ENCODE peak calls at places on chromosomes 16 and 17, in six cellular contexts. O is trophoblast cell, G is neuronal stem cell, W is IMR-90, B is mesenchymal stem cell, R is H1. E is an unnamed sample.

GRCh38 chr16:83023011-83023410 is 396.2 kb downstream of the CDH13 start:
- DNase-seq in G (no peak), O (no peak), R (no peak), W (no peak), B (no peak), E (no peak)

GRCh38 chr16:67673712-67674580 is 7.3 kb downstream of the C16orf86 start:
- DNase-seq in R (no peak), G (no peak), W (no peak), B (no peak), O (no peak), E (no peak)

GRCh38 chr16:81786321-81786720 is 7.2 kb downstream of the PLCG2 start:
- DNase-seq in G (no peak), W (peak; percentile 6), B (no peak), R (no peak), O (peak; percentile 63), E (no peak)

GRCh38 chr17:73838815-73839214 is 194.6 kb upstream of the SDK2 start:
- DNase-seq in G (no peak), R (no peak), O (no peak), B (no peak), W (no peak), E (no peak)

GRCh38 chr16:53673189-53673588 is 30.5 kb downstream of the RPGRIP1L start:
- DNase-seq in B (no peak), R (no peak), W (no peak), G (no peak), O (no peak), E (no peak)

GRCh38 chr17:65434251-65434650 is 127.2 kb downstream of the AXIN2 start:
- DNase-seq in O (no peak), B (no peak), R (no peak), G (no peak), W (no peak), E (no peak)

GRCh38 chr17:49514374-49514738 is 19.3 kb downstream of the NGFR start:
- DNase-seq in R (peak; percentile 72), W (no peak), B (peak; percentile 60), O (no peak), G (no peak), E (peak; percentile 90)

GRCh38 chr17:78317817-78318400 is 42.0 kb downstream of the SOCS3 start:
- DNase-seq in O (no peak), B (no peak), G (no peak), W (no peak), R (no peak), E (no peak)

GRCh38 chr16:497258-497657 is 30.3 kb upstream of the CAPN15 start:
- DNase-seq in O (no peak), R (no peak), B (no peak), G (no peak), W (no peak), E (no peak)

GRCh38 chr17:79607941-79608728 is 2.7 kb downstream of the RBFOX3 start:
- DNase-seq in B (peak; percentile 15), O (peak; percentile 64), W (no peak), R (peak; percentile 83), G (peak; percentile 64), E (peak; percentile 91)

GRCh38 chr16:450385-450784 is 24.9 kb downstream of the RAB11FIP3 start:
- DNase-seq in W (no peak), G (no peak), O (no peak), R (no peak), B (no peak), E (no peak)

GRCh38 chr16:1923299-1924034 is 5.3 kb upstream of the HS3ST6 start:
- DNase-seq in G (no peak), R (peak; percentile 86), W (no peak), O (peak; percentile 19), B (peak; percentile 62), E (peak; percentile 91)

GRCh38 chr16:85274501-85274900 is 162.2 kb upstream of the CIBAR2 start:
- DNase-seq in R (no peak), B (no peak), W (no peak), G (no peak), O (no peak), E (no peak)

GRCh38 chr16:85568519-85568918 is 44.6 kb upstream of the GSE1 start:
- DNase-seq in B (no peak), R (no peak), W (no peak), O (peak; percentile 72), G (no peak), E (no peak)

GRCh38 chr16:31484491-31485171 is 1.7 kb downstream of the SLC5A2 start:
- DNase-seq in R (no peak), W (no peak), O (no peak), B (no peak), G (no peak), E (peak; percentile 77)

GRCh38 chr16:87445486-87445885 is 47.3 kb downstream of the ZCCHC14 start:
- DNase-seq in O (no peak), B (peak; percentile 57), W (peak; percentile 63), R (no peak), G (no peak), E (no peak)

GRCh38 chr17:1188812-1189211 is 9.0 kb upstream of the ABR start:
- DNase-seq in O (peak; percentile 50), W (peak; percentile 27), G (no peak), B (no peak), R (no peak), E (no peak)

GRCh38 chr17:63550816-63551639 is 751 bp downstream of the DCAF7 start:
- DNase-seq in G (peak; percentile 48), R (peak; percentile 51), B (peak; percentile 76), W (peak; percentile 29), O (peak; percentile 53), E (peak; percentile 69)

GRCh38 chr16:82047787-82048186 is 12.7 kb downstream of the HSD17B2 start:
- DNase-seq in B (no peak), G (no peak), O (no peak), W (no peak), R (no peak), E (no peak)

GRCh38 chr16:56257260-56257659 is 66.0 kb downstream of the GNAO1 start:
- DNase-seq in O (no peak), W (peak; percentile 9), B (no peak), G (no peak), R (no peak), E (no peak)

GRCh38 chr16:89338863-89339262 is 121.4 kb downstream of the ZNF778 start:
- DNase-seq in B (no peak), O (no peak), R (no peak), G (no peak), W (no peak), E (no peak)
- H3K4me2 ChIP-seq in B (no peak overlapping the region), O (no peak overlapping the region), R (no peak overlapping the region), G (no peak overlapping the region), W (no peak overlapping the region), E (no peak overlapping the region)

GRCh38 chr17:76575570-76575969 is 10.1 kb downstream of the ST6GALNAC2 start:
- DNase-seq in B (no peak), G (no peak), W (no peak), R (no peak), O (no peak), E (no peak)

GRCh38 chr17:76578376-76578775 is 7.3 kb downstream of the ST6GALNAC2 start:
- DNase-seq in O (no peak), R (no peak), W (peak; percentile 44), B (no peak), G (no peak), E (no peak)

GRCh38 chr17:76576189-76576588 is 9.5 kb downstream of the ST6GALNAC2 start:
- DNase-seq in R (no peak), W (no peak), O (peak; percentile 40), G (no peak), B (no peak), E (no peak)

GRCh38 chr17:76579281-76579680 is 6.4 kb downstream of the ST6GALNAC2 start:
- DNase-seq in B (no peak), R (no peak), W (no peak), G (no peak), O (no peak), E (no peak)

GRCh38 chr17:76577876-76578275 is 7.8 kb downstream of the ST6GALNAC2 start:
- DNase-seq in W (no peak), B (no peak), R (no peak), G (no peak), O (no peak), E (no peak)
- H3K14ac ChIP-seq in W (no peak overlapping the region), B (no peak overlapping the region), R (no peak overlapping the region), G (no peak overlapping the region), O (no peak overlapping the region), E (no peak overlapping the region)

GRCh38 chr16:11328172-11329079 is 16.8 kb upstream of the RMI2 start:
- DNase-seq in O (peak; percentile 95), G (peak; percentile 62), B (peak; percentile 98), R (peak; percentile 78), W (peak; percentile 97), E (peak; percentile 97)
- H4K8ac ChIP-seq in O (peak overlapping the region; percentile 75), G (no peak overlapping the region), B (peak overlapping the region; percentile 89), R (peak overlapping the region; percentile 72), W (peak overlapping the region; percentile 38), E (no peak overlapping the region)

GRCh38 chr16:64397945-64398508 is 723.8 kb downstream of the CDH11 start:
- DNase-seq in O (no peak), W (peak; percentile 41), B (no peak), R (no peak), G (no peak), E (no peak)
- H3K4me2 ChIP-seq in O (no peak overlapping the region), W (no peak overlapping the region), B (no peak overlapping the region), R (no peak overlapping the region), G (no peak overlapping the region), E (no peak overlapping the region)

DNA sequence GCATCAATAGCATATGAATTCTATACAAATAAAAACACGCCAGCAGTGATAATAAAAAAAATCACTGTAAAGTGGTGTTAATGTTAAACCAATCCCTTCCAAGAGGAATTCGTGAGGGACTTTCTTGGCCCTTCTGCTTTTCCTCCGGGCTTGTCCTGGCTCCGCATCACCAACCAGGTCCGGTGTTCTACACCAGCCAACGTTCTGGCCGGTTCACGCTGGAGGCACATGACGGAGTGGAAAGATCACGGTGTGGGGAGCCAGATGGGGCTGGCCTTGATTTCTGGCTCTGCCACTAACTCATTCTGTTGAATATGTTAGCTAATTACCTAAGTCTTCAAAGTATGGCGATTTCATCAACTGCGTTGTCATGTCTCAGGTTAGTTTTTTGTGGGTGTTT is 1.4 kb upstream of the KRTAP29-1 start:
- DNase-seq in O (no peak), R (no peak), W (no peak), B (no peak), G (no peak), E (no peak)
- H3K14ac ChIP-seq in O (no peak overlapping the region), R (no peak overlapping the region), W (no peak overlapping the region), B (no peak overlapping the region), G (no peak overlapping the region), E (no peak overlapping the region)

GRCh38 chr17:21215935-21216334 is 2.0 kb upstream of the TMEM11 start:
- DNase-seq in R (no peak), B (peak; percentile 34), W (no peak), O (peak; percentile 67), G (no peak), E (no peak)

GRCh38 chr17:21213005-21213404 is 956 bp downstream of the TMEM11 start:
- DNase-seq in W (no peak), B (no peak), G (no peak), O (no peak), R (no peak), E (no peak)

GRCh38 chr17:21214777-21215541 is 998 bp upstream of the TMEM11 start:
- DNase-seq in G (peak; percentile 20), W (no peak), B (peak; percentile 50), O (peak; percentile 36), R (peak; percentile 63), E (peak; percentile 69)

GRCh38 chr17:21213491-21214014 is 408 bp downstream of the TMEM11 start:
- DNase-seq in B (no peak), R (no peak), G (no peak), O (peak; percentile 55), W (no peak), E (no peak)

GRCh38 chr17:21214015-21214776 is at the start of gene TMEM11:
- DNase-seq in O (peak; percentile 98), W (peak; percentile 94), R (peak; percentile 97), G (peak; percentile 94), B (peak; percentile 96), E (peak; percentile 98)
- H4K8ac ChIP-seq in O (peak within 1 kb of the TSS; percentile 99), W (peak within 1 kb of the TSS; percentile 84), R (peak within 1 kb of the TSS; percentile 99), G (no peak within 1 kb of the TSS), B (peak within 1 kb of the TSS; percentile 91), E (no peak within 1 kb of the TSS)